ENCODE peak calls at places on chromosomes 13 and 19, in five cellular contexts. X, N, G, V and L are unnamed samples. For H3K4me1 and H3K9me3, the result is how much of the 10 kb centered on the place peaks cover.

GRCh38 chr19:8194528-8195275 is 14.5 kb upstream of the CERS4 start:
- DNase-seq in G (no peak), N (no peak), V (no peak), X (peak), L (no peak)

GRCh38 chr19:53538378-53539109 is 599 bp downstream of the ZNF331 start:
- DNase-seq in V (no peak), X (peak), G (no peak), N (peak), L (no peak)

GRCh38 chr19:42113641-42114348 is 18.5 kb downstream of the POU2F2 start:
- DNase-seq in V (no peak), X (no peak), G (no peak), N (peak), L (no peak)

GRCh38 chr19:11481777-11482383 is 1.0 kb upstream of the ELAVL3 start:
- DNase-seq in X (peak), V (peak), N (peak), G (peak), L (peak)

GRCh38 chr13:48110930-48111721 is 16.2 kb upstream of the MED4 start:
- DNase-seq in X (peak), N (no peak), G (peak), V (no peak), L (no peak)

GRCh38 chr13:33191425-33192221 is 93.9 kb downstream of the STARD13 start:
- DNase-seq in X (no peak), V (no peak), G (no peak), N (no peak), L (no peak)

GRCh38 chr19:3356805-3357204 is 9.6 kb upstream of the NFIC start:
- DNase-seq in G (no peak), X (no peak), V (no peak), N (no peak), L (no peak)

GRCh38 chr19:50822661-50823208 is 852 bp downstream of the KLK1 start:
- DNase-seq in G (no peak), V (no peak), N (no peak), X (no peak), L (no peak)

DNA sequence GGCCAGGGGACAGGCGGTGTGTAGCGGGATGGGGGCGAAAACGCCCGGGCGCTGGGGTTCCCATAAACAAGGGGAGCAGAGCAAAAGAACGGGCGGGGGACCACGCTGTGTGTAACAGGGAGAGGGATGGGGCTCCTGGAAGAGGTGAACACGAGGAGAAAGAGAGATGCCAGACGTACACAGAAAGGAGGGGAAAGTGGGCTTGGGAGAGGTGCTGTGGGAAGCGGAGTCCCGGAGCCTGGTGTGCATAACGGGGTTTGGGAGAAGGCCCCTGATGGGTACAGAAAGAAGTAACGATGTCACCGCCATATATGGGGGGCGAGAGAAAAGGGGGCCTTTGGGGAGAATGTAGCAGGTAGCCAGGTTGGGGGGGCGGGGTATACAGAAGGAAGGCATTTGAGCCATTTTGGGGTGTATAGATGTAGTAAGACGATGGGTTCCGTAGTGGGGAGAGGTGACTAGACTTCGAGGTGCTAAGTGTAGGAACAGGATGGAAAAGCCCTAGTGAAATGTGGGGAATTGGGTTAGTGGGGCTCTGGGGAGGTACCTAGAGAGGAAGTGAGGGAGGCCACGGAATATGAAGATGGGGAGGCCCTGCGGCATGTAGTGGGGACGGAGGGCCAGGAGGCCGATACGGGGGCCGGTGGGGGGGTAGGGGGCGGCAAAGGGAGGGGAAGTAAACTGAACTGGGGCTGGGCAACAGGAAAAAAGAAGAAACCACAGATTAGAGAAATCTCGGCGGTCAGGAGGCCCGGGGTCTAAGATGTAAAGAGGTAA is 762 bp downstream of the ZNF580 start:
- DNase-seq in X (no peak), N (no peak), V (no peak), G (no peak), L (peak)
- H3K4me1 ChIP-seq in X (half or more), N (under half), V (under half), G (under half), L (under half)

GRCh38 chr19:9943744-9944143 is 7.4 kb upstream of the OLFM2 start:
- DNase-seq in V (no peak), N (no peak), X (no peak), G (no peak), L (no peak)
- H3K9me3 ChIP-seq in V (under half), N (under half), X (under half), G (under half), L (under half)

GRCh38 chr13:114107686-114108081 is 24.7 kb downstream of the RASA3 start:
- DNase-seq in G (no peak), V (no peak), X (peak), N (no peak), L (no peak)

GRCh38 chr13:114109646-114110045 is 22.8 kb downstream of the RASA3 start:
- DNase-seq in X (no peak), G (no peak), V (no peak), N (no peak), L (no peak)

GRCh38 chr13:114108894-114109293 is 23.5 kb downstream of the RASA3 start:
- DNase-seq in N (no peak), V (no peak), G (no peak), X (no peak), L (peak)

GRCh38 chr13:114106991-114107685 is 25.3 kb downstream of the RASA3 start:
- DNase-seq in G (no peak), N (no peak), X (no peak), V (no peak), L (no peak)

DNA sequence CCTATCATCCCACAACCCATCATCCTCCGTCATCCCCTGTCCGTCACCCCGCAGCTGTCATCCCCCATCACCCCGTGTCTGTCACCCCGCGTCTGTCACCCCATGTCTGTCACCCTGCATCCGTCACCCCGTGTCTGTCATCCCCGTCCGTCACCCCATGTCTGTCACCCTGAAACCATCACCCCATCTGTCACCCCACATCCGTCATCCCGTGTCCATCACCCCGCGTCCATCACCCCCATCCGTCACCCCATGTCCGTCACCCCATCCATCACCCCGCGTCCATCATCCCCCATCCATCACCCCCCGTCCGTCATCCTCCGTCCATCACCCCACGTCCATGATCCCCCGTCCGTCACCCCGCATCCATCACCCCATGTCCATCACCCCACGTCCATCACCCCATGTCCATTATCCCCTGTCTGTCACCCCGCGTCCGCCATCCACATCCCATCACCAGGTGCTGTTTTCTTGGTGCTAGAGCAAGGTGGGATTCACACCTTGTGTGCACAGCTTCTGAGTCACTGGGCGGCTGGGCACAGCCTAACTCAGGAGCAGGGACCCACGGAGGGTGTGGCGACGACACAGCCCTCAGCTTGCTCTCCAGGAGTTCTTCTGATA is 24.2 kb downstream of the RASA3 start:
- DNase-seq in N (no peak), V (no peak), X (no peak), G (no peak), L (no peak)
- H3K4me1 ChIP-seq in N (under half), V (under half), X (under half), G (under half), L (half or more)

GRCh38 chr13:56039992-56040391 is 1100.7 kb upstream of the PRR20A start:
- DNase-seq in X (no peak), G (no peak), N (no peak), V (no peak), L (no peak)
- H3K9me3 ChIP-seq in X (under half), G (under half), N (under half), V (under half), L (under half)

GRCh38 chr19:38690832-38691231 is 43.4 kb downstream of the ACTN4 start:
- DNase-seq in G (no peak), V (no peak), X (no peak), N (no peak), L (no peak)
- H3K4me1 ChIP-seq in G (under half), V (under half), X (half or more), N (under half), L (under half)

DNA sequence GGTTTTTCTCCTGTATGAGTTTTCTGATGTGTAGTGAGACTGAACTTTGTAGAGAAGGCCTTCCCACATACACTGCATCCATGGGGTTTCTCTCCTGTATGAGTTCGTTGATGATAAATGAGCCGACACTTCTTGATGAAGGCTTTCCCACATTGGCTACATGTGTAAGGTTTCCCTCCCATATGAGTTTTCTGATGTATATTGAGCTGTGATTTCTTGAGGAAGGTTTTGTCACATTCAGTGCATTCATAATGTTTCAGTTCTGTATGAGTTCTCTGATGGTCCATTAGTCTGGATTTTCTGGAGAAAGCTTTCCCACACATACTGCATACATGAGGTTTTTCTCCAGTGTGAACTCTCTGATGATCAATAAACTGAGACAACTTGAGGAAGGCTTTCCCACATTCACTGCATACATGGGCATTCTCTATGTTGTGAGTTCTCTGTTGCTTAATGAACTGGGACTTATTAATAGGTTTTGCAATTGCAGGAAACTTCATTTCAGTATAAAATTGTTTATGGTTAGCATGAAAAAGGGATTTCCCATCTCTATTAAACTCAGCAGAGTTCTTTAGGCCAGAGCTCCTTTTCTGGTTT is 7.5 kb upstream of the ZNF350 start:
- DNase-seq in G (no peak), N (no peak), V (no peak), X (no peak), L (no peak)
- H3K9me3 ChIP-seq in G (under half), N (half or more), V (half or more), X (half or more), L (half or more)

GRCh38 chr19:5023128-5023571 is 54.2 kb downstream of the KDM4B start:
- DNase-seq in V (no peak), N (no peak), G (no peak), X (no peak), L (no peak)
- H3K4me1 ChIP-seq in V (under half), N (under half), G (under half), X (under half), L (under half)

DNA sequence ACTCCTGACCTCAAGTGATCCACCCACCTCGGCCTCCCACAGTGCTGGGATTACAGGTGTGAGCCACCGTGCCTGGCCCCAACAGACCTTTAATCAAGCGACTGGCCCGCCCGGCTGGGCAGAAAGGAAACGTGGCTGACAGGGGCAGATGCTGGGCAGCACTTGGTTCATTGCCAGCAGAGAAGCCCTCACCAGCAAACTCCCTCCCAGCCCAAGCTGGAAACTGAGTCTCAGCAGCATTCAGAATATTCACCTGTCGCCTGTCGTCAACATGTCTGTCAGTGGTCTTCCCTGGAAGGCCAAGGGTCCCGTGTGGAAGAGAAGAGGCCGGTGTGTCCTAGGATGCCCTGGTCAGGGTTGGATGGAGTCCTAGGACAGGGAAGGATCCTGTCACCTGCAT is 245.0 kb downstream of the TEX29 start:
- DNase-seq in X (no peak), N (no peak), G (no peak), V (no peak), L (no peak)
- H3K9me3 ChIP-seq in X (under half), N (under half), G (under half), V (under half), L (under half)